ENCODE peak calls at places on chromosomes 13 and 19, in seven cellular contexts. V is HuH-7.5; I is tibial artery; L is activated naive CD8-positive, alpha-beta T cell treated with anti-CD3 and anti-CD28 coated beads for 36 hours; T is PC-9; Z is adrenal gland; S is ovary. Y is an unnamed sample.

GRCh38 chr13:35470671-35471465 is 5.6 kb downstream of the MAB21L1 start:
- DNase-seq in V (no peak), I (no peak), L (no peak), T (no peak), Z (peak), S (peak), Y (peak)

GRCh38 chr19:50494186-50495019 is 16.6 kb downstream of the JOSD2 start:
- DNase-seq in V (no peak), I (no peak), L (no peak), T (no peak), Z (no peak), S (no peak), Y (no peak)

GRCh38 chr13:101416181-101417042 is at the start of gene NALCN:
- DNase-seq in V (peak), I (no peak), L (no peak), T (peak), Z (peak), S (no peak), Y (peak)

GRCh38 chr19:18496167-18496979 is 25.5 kb downstream of the ELL start:
- DNase-seq in V (no peak), I (no peak), L (peak), T (peak), Z (no peak), S (no peak), Y (peak)

GRCh38 chr13:41028051-41028450 is 8.9 kb upstream of the ELF1 start:
- DNase-seq in V (no peak), I (no peak), L (no peak), T (no peak), Z (no peak), S (no peak), Y (no peak)

GRCh38 chr19:55603115-55603514 is 2.3 kb upstream of the ZNF865 start:
- DNase-seq in V (no peak), I (no peak), L (no peak), T (no peak), Z (no peak), S (no peak), Y (no peak)

GRCh38 chr19:679418-680286 is 3.5 kb downstream of the FSTL3 start:
- DNase-seq in V (peak), I (peak), L (peak), T (no peak), Z (peak), S (peak), Y (peak)

GRCh38 chr19:55605207-55605636 is 225 bp upstream of the ZNF865 start:
- DNase-seq in V (peak), I (peak), L (peak), T (peak), Z (peak), S (peak), Y (peak)

GRCh38 chr13:20395061-20395916 is 130.4 kb downstream of the CRYL1 start:
- DNase-seq in V (no peak), I (no peak), L (no peak), T (no peak), Z (peak), S (no peak), Y (no peak)

GRCh38 chr13:27470042-27470830 is 19.9 kb upstream of the MTIF3 start:
- DNase-seq in V (no peak), I (no peak), L (no peak), T (no peak), Z (no peak), S (no peak), Y (no peak)

GRCh38 chr13:110109910-110110309 is 197.0 kb downstream of the COL4A1 start:
- DNase-seq in V (no peak), I (peak), L (no peak), T (no peak), Z (peak), S (peak), Y (peak)

GRCh38 chr19:38424272-38424671 is 1.7 kb downstream of the RASGRP4 start:
- DNase-seq in V (no peak), I (no peak), L (no peak), T (no peak), Z (no peak), S (no peak), Y (no peak)

GRCh38 chr19:38484747-38485146 is 51.3 kb downstream of the RYR1 start:
- DNase-seq in V (no peak), I (no peak), L (no peak), T (no peak), Z (no peak), S (no peak), Y (no peak)

GRCh38 chr19:33064117-33064777 is 441 bp downstream of the RHPN2 start:
- DNase-seq in V (peak), I (no peak), L (peak), T (no peak), Z (peak), S (peak), Y (peak)

GRCh38 chr19:51948979-51949378 is 21.7 kb downstream of the ZNF613 start:
- DNase-seq in V (no peak), I (peak), L (no peak), T (no peak), Z (peak), S (peak), Y (peak)

GRCh38 chr19:5718579-5719273 is 1.2 kb downstream of the LONP1 start:
- DNase-seq in V (peak), I (no peak), L (peak), T (peak), Z (peak), S (no peak), Y (no peak)

GRCh38 chr19:798415-799075 is 1.3 kb downstream of the PTBP1 start:
- DNase-seq in V (peak), I (no peak), L (no peak), T (no peak), Z (no peak), S (no peak), Y (no peak)

GRCh38 chr19:6413291-6413690 is 11.3 kb downstream of the KHSRP start:
- DNase-seq in V (no peak), I (no peak), L (no peak), T (no peak), Z (no peak), S (no peak), Y (no peak)

GRCh38 chr13:80473695-80474094 is 132.8 kb upstream of the SPRY2 start:
- DNase-seq in V (no peak), I (no peak), L (no peak), T (peak), Z (no peak), S (no peak), Y (no peak)

GRCh38 chr13:73198888-73199497 is 140.2 kb downstream of the KLF5 start:
- DNase-seq in V (no peak), I (no peak), L (no peak), T (peak), Z (no peak), S (no peak), Y (no peak)

GRCh38 chr19:45782820-45783785 is 813 bp upstream of the DMPK start:
- DNase-seq in V (no peak), I (peak), L (no peak), T (peak), Z (peak), S (peak), Y (peak)

GRCh38 chr19:37304190-37304883 is 66.6 kb upstream of the ZNF527 start:
- DNase-seq in V (no peak), I (no peak), L (peak), T (no peak), Z (peak), S (peak), Y (peak)

GRCh38 chr19:55647732-55648656 is at the start of gene CCDC106:
- DNase-seq in V (peak), I (peak), L (peak), T (peak), Z (peak), S (peak), Y (peak)

GRCh38 chr19:9757544-9758501 is 10.7 kb downstream of the ZNF846 start:
- DNase-seq in V (no peak), I (no peak), L (no peak), T (no peak), Z (no peak), S (no peak), Y (no peak)

GRCh38 chr19:19820774-19821315 is 705 bp downstream of the ZNF506 start:
- DNase-seq in V (no peak), I (no peak), L (peak), T (no peak), Z (no peak), S (no peak), Y (no peak)

GRCh38 chr19:11243798-11244169 is 4.4 kb downstream of the ANGPTL8 start:
- DNase-seq in V (no peak), I (no peak), L (no peak), T (no peak), Z (no peak), S (no peak), Y (no peak)

GRCh38 chr19:12880551-12881171 is 588 bp downstream of the DNASE2 start:
- DNase-seq in V (no peak), I (peak), L (no peak), T (no peak), Z (peak), S (peak), Y (peak)

GRCh38 chr13:39836038-39836437 is 180.6 kb downstream of the COG6 start:
- DNase-seq in V (no peak), I (no peak), L (no peak), T (peak), Z (no peak), S (no peak), Y (no peak)